ENCODE peak calls at places on chromosomes 6 and 20, in nine cellular contexts. One of them, this sample, is unnamed.

GRCh38 chr20:34525709-34526416 is 9.6 kb downstream of the DYNLRB1 start:
- DNase-seq in iPS-NIHi11: peak; percentile 22
- DNase-seq in A172: peak; percentile 100
- DNase-seq in HepG2: peak; percentile 98
- DNase-seq in bronchial epithelial cell: peak; percentile 100
- DNase-seq in cardiac muscle cell: peak; percentile 96
- DNase-seq in cerebellar cortex: no peak
- DNase-seq in CD8-positive, alpha-beta memory T cell: no peak
- DNase-seq in transverse colon: peak; percentile 90
- DNase-seq in this sample: peak; percentile 83

GRCh38 chr20:46994341-46994740 is 99.7 kb downstream of the EYA2 start:
- DNase-seq in iPS-NIHi11: no peak
- DNase-seq in A172: no peak
- DNase-seq in HepG2: no peak
- DNase-seq in bronchial epithelial cell: peak; percentile 45
- DNase-seq in cardiac muscle cell: no peak
- DNase-seq in cerebellar cortex: no peak
- DNase-seq in CD8-positive, alpha-beta memory T cell: no peak
- DNase-seq in transverse colon: peak; percentile 38
- DNase-seq in this sample: peak; percentile 46

GRCh38 chr6:170032197-170032596 is 258.7 kb downstream of the DLL1 start:
- DNase-seq in iPS-NIHi11: no peak
- DNase-seq in A172: no peak
- DNase-seq in HepG2: no peak
- DNase-seq in bronchial epithelial cell: no peak
- DNase-seq in cardiac muscle cell: no peak
- DNase-seq in cerebellar cortex: no peak
- DNase-seq in CD8-positive, alpha-beta memory T cell: no peak
- DNase-seq in transverse colon: peak; percentile 5
- DNase-seq in this sample: peak; percentile 22

GRCh38 chr6:168139121-168139520 is 60.1 kb upstream of the FRMD1 start:
- DNase-seq in iPS-NIHi11: peak; percentile 1
- DNase-seq in A172: no peak
- DNase-seq in HepG2: no peak
- DNase-seq in bronchial epithelial cell: no peak
- DNase-seq in cardiac muscle cell: no peak
- DNase-seq in cerebellar cortex: no peak
- DNase-seq in CD8-positive, alpha-beta memory T cell: no peak
- DNase-seq in transverse colon: no peak
- DNase-seq in this sample: no peak

GRCh38 chr6:17923401-17923863 is 64.0 kb downstream of the KIF13A start:
- DNase-seq in iPS-NIHi11: no peak
- DNase-seq in A172: peak; percentile 37
- DNase-seq in HepG2: no peak
- DNase-seq in bronchial epithelial cell: no peak
- DNase-seq in cardiac muscle cell: peak; percentile 36
- DNase-seq in cerebellar cortex: no peak
- DNase-seq in CD8-positive, alpha-beta memory T cell: no peak
- DNase-seq in transverse colon: no peak
- DNase-seq in this sample: no peak

GRCh38 chr6:151916680-151917164 is 109.2 kb downstream of the ESR1 start:
- DNase-seq in iPS-NIHi11: no peak
- DNase-seq in A172: peak; percentile 41
- DNase-seq in HepG2: no peak
- DNase-seq in bronchial epithelial cell: peak; percentile 99
- DNase-seq in cardiac muscle cell: peak; percentile 19
- DNase-seq in cerebellar cortex: no peak
- DNase-seq in CD8-positive, alpha-beta memory T cell: no peak
- DNase-seq in transverse colon: no peak
- DNase-seq in this sample: no peak

GRCh38 chr6:56002336-56002735 is 126.9 kb upstream of the BMP5 start:
- DNase-seq in iPS-NIHi11: no peak
- DNase-seq in A172: no peak
- DNase-seq in HepG2: no peak
- DNase-seq in bronchial epithelial cell: no peak
- DNase-seq in cardiac muscle cell: no peak
- DNase-seq in cerebellar cortex: no peak
- DNase-seq in CD8-positive, alpha-beta memory T cell: no peak
- DNase-seq in transverse colon: no peak
- DNase-seq in this sample: no peak

GRCh38 chr20:36775196-36775595 is 1.6 kb upstream of the DSN1 start:
- DNase-seq in iPS-NIHi11: no peak
- DNase-seq in A172: no peak
- DNase-seq in HepG2: no peak
- DNase-seq in bronchial epithelial cell: no peak
- DNase-seq in cardiac muscle cell: no peak
- DNase-seq in cerebellar cortex: peak; percentile 60
- DNase-seq in CD8-positive, alpha-beta memory T cell: no peak
- DNase-seq in transverse colon: no peak
- DNase-seq in this sample: no peak

GRCh38 chr6:89794324-89794723 is 25.3 kb downstream of the MDN1 start:
- DNase-seq in iPS-NIHi11: no peak
- DNase-seq in A172: no peak
- DNase-seq in HepG2: no peak
- DNase-seq in bronchial epithelial cell: no peak
- DNase-seq in cardiac muscle cell: no peak
- DNase-seq in cerebellar cortex: no peak
- DNase-seq in CD8-positive, alpha-beta memory T cell: no peak
- DNase-seq in transverse colon: no peak
- DNase-seq in this sample: no peak

GRCh38 chr20:31849306-31849930 is 4.0 kb upstream of the FOXS1 start:
- DNase-seq in iPS-NIHi11: peak; percentile 46
- DNase-seq in A172: no peak
- DNase-seq in HepG2: no peak
- DNase-seq in bronchial epithelial cell: peak; percentile 64
- DNase-seq in cardiac muscle cell: no peak
- DNase-seq in cerebellar cortex: no peak
- DNase-seq in CD8-positive, alpha-beta memory T cell: no peak
- DNase-seq in transverse colon: peak; percentile 62
- DNase-seq in this sample: peak; percentile 85

GRCh38 chr6:7311920-7312615 is 931 bp downstream of the SSR1 start:
- DNase-seq in iPS-NIHi11: no peak
- DNase-seq in A172: no peak
- DNase-seq in HepG2: peak; percentile 51
- DNase-seq in bronchial epithelial cell: peak; percentile 27
- DNase-seq in cardiac muscle cell: no peak
- DNase-seq in cerebellar cortex: peak; percentile 55
- DNase-seq in CD8-positive, alpha-beta memory T cell: no peak
- DNase-seq in transverse colon: no peak
- DNase-seq in this sample: no peak

GRCh38 chr6:43926644-43927524 is 156.9 kb downstream of the VEGFA start:
- DNase-seq in iPS-NIHi11: peak; percentile 57
- DNase-seq in A172: peak; percentile 96
- DNase-seq in HepG2: peak; percentile 90
- DNase-seq in bronchial epithelial cell: peak; percentile 93
- DNase-seq in cardiac muscle cell: peak; percentile 97
- DNase-seq in cerebellar cortex: no peak
- DNase-seq in CD8-positive, alpha-beta memory T cell: peak; percentile 14
- DNase-seq in transverse colon: peak; percentile 74
- DNase-seq in this sample: peak; percentile 72

GRCh38 chr6:98836962-98837944 is 2.9 kb downstream of the POU3F2 start:
- DNase-seq in iPS-NIHi11: no peak
- DNase-seq in A172: no peak
- DNase-seq in HepG2: peak; percentile 16
- DNase-seq in bronchial epithelial cell: no peak
- DNase-seq in cardiac muscle cell: no peak
- DNase-seq in cerebellar cortex: no peak
- DNase-seq in CD8-positive, alpha-beta memory T cell: no peak
- DNase-seq in transverse colon: no peak
- DNase-seq in this sample: no peak

GRCh38 chr20:32674362-32674789 is 635 bp upstream of the C20orf203 start:
- DNase-seq in iPS-NIHi11: peak; percentile 79
- DNase-seq in A172: peak; percentile 72
- DNase-seq in HepG2: peak; percentile 64
- DNase-seq in bronchial epithelial cell: peak; percentile 58
- DNase-seq in cardiac muscle cell: peak; percentile 64
- DNase-seq in cerebellar cortex: no peak
- DNase-seq in CD8-positive, alpha-beta memory T cell: peak; percentile 69
- DNase-seq in transverse colon: peak; percentile 60
- DNase-seq in this sample: peak; percentile 56

GRCh38 chr20:57027752-57028151 is 238.7 kb downstream of the BMP7 start:
- DNase-seq in iPS-NIHi11: no peak
- DNase-seq in A172: no peak
- DNase-seq in HepG2: no peak
- DNase-seq in bronchial epithelial cell: no peak
- DNase-seq in cardiac muscle cell: no peak
- DNase-seq in cerebellar cortex: no peak
- DNase-seq in CD8-positive, alpha-beta memory T cell: no peak
- DNase-seq in transverse colon: no peak
- DNase-seq in this sample: no peak

GRCh38 chr6:169035381-169036280 is 218.0 kb downstream of the THBS2 start:
- DNase-seq in iPS-NIHi11: no peak
- DNase-seq in A172: peak; percentile 3
- DNase-seq in HepG2: no peak
- DNase-seq in bronchial epithelial cell: no peak
- DNase-seq in cardiac muscle cell: peak; percentile 72
- DNase-seq in cerebellar cortex: no peak
- DNase-seq in CD8-positive, alpha-beta memory T cell: no peak
- DNase-seq in transverse colon: no peak
- DNase-seq in this sample: no peak

GRCh38 chr6:137190710-137191109 is 17.3 kb upstream of the IL22RA2 start:
- DNase-seq in iPS-NIHi11: no peak
- DNase-seq in A172: no peak
- DNase-seq in HepG2: no peak
- DNase-seq in bronchial epithelial cell: no peak
- DNase-seq in cardiac muscle cell: no peak
- DNase-seq in cerebellar cortex: no peak
- DNase-seq in CD8-positive, alpha-beta memory T cell: no peak
- DNase-seq in transverse colon: no peak
- DNase-seq in this sample: peak; percentile 37

GRCh38 chr6:54255881-54256280 is 52.4 kb upstream of the TINAG start:
- DNase-seq in iPS-NIHi11: no peak
- DNase-seq in A172: no peak
- DNase-seq in HepG2: no peak
- DNase-seq in bronchial epithelial cell: peak; percentile 3
- DNase-seq in cardiac muscle cell: no peak
- DNase-seq in cerebellar cortex: no peak
- DNase-seq in CD8-positive, alpha-beta memory T cell: no peak
- DNase-seq in transverse colon: no peak
- DNase-seq in this sample: no peak

GRCh38 chr6:42099340-42100028 is 42.9 kb downstream of the C6orf132 start:
- DNase-seq in iPS-NIHi11: peak; percentile 46
- DNase-seq in A172: peak; percentile 80
- DNase-seq in HepG2: peak; percentile 39
- DNase-seq in bronchial epithelial cell: peak; percentile 92
- DNase-seq in cardiac muscle cell: peak; percentile 72
- DNase-seq in cerebellar cortex: no peak
- DNase-seq in CD8-positive, alpha-beta memory T cell: no peak
- DNase-seq in transverse colon: peak; percentile 85
- DNase-seq in this sample: peak; percentile 88

GRCh38 chr20:32150291-32150848 is 40.9 kb downstream of the TM9SF4 start:
- DNase-seq in iPS-NIHi11: no peak
- DNase-seq in A172: no peak
- DNase-seq in HepG2: no peak
- DNase-seq in bronchial epithelial cell: no peak
- DNase-seq in cardiac muscle cell: no peak
- DNase-seq in cerebellar cortex: no peak
- DNase-seq in CD8-positive, alpha-beta memory T cell: no peak
- DNase-seq in transverse colon: no peak
- DNase-seq in this sample: no peak

GRCh38 chr6:21264288-21264818 is 329.2 kb upstream of the SOX4 start:
- DNase-seq in iPS-NIHi11: no peak
- DNase-seq in A172: no peak
- DNase-seq in HepG2: no peak
- DNase-seq in bronchial epithelial cell: no peak
- DNase-seq in cardiac muscle cell: no peak
- DNase-seq in cerebellar cortex: no peak
- DNase-seq in CD8-positive, alpha-beta memory T cell: no peak
- DNase-seq in transverse colon: no peak
- DNase-seq in this sample: no peak

GRCh38 chr6:135411339-135411738 is 86.2 kb downstream of the AHI1 start:
- DNase-seq in iPS-NIHi11: no peak
- DNase-seq in A172: no peak
- DNase-seq in HepG2: peak; percentile 3
- DNase-seq in bronchial epithelial cell: peak; percentile 21
- DNase-seq in cardiac muscle cell: no peak
- DNase-seq in cerebellar cortex: no peak
- DNase-seq in CD8-positive, alpha-beta memory T cell: no peak
- DNase-seq in transverse colon: no peak
- DNase-seq in this sample: no peak